ENCODE peak calls at places on chromosomes 3 and 15, in nine cellular contexts. One of them, this sample, is unnamed.

GRCh38 chr15:75578206-75578947 is 738 bp downstream of the PTPN9 start:
- DNase-seq in Panc1: no peak
- DNase-seq in suprapubic skin: no peak
- DNase-seq in psoas muscle: peak; percentile 57
- DNase-seq in right atrium auricular region: no peak
- DNase-seq in keratinocyte: no peak
- DNase-seq in ovary: peak; percentile 56
- DNase-seq in esophagus muscularis mucosa: no peak
- DNase-seq in cardiac muscle cell: peak; percentile 52
- DNase-seq in this sample: no peak

GRCh38 chr15:78907577-78907976 is 34.9 kb downstream of the MORF4L1 start:
- DNase-seq in Panc1: no peak
- DNase-seq in suprapubic skin: no peak
- DNase-seq in psoas muscle: no peak
- DNase-seq in right atrium auricular region: no peak
- DNase-seq in keratinocyte: no peak
- DNase-seq in ovary: no peak
- DNase-seq in esophagus muscularis mucosa: no peak
- DNase-seq in cardiac muscle cell: peak; percentile 53
- DNase-seq in this sample: no peak

GRCh38 chr3:194397757-194398312 is 1.2 kb downstream of the GP5 start:
- DNase-seq in Panc1: no peak
- DNase-seq in suprapubic skin: no peak
- DNase-seq in psoas muscle: no peak
- DNase-seq in right atrium auricular region: no peak
- DNase-seq in keratinocyte: no peak
- DNase-seq in ovary: peak; percentile 48
- DNase-seq in esophagus muscularis mucosa: no peak
- DNase-seq in cardiac muscle cell: peak; percentile 14
- DNase-seq in this sample: no peak

GRCh38 chr15:73593278-73594074 is 39.7 kb downstream of the NPTN start:
- DNase-seq in Panc1: no peak
- DNase-seq in suprapubic skin: no peak
- DNase-seq in psoas muscle: no peak
- DNase-seq in right atrium auricular region: no peak
- DNase-seq in keratinocyte: no peak
- DNase-seq in ovary: no peak
- DNase-seq in esophagus muscularis mucosa: no peak
- DNase-seq in cardiac muscle cell: no peak
- DNase-seq in this sample: no peak

GRCh38 chr3:14775011-14775410 is 43.8 kb upstream of the FGD5 start:
- DNase-seq in Panc1: no peak
- DNase-seq in suprapubic skin: peak; percentile 35
- DNase-seq in psoas muscle: no peak
- DNase-seq in right atrium auricular region: peak; percentile 34
- DNase-seq in keratinocyte: no peak
- DNase-seq in ovary: peak; percentile 1
- DNase-seq in esophagus muscularis mucosa: peak; percentile 85
- DNase-seq in cardiac muscle cell: no peak
- DNase-seq in this sample: no peak

GRCh38 chr3:101138817-101139216 is 145.6 kb upstream of the ABI3BP start:
- DNase-seq in Panc1: no peak
- DNase-seq in suprapubic skin: no peak
- DNase-seq in psoas muscle: no peak
- DNase-seq in right atrium auricular region: no peak
- DNase-seq in keratinocyte: no peak
- DNase-seq in ovary: no peak
- DNase-seq in esophagus muscularis mucosa: no peak
- DNase-seq in cardiac muscle cell: no peak
- DNase-seq in this sample: no peak

GRCh38 chr15:101093959-101094358 is 157.9 kb downstream of the CHSY1 start:
- DNase-seq in Panc1: no peak
- DNase-seq in suprapubic skin: no peak
- DNase-seq in psoas muscle: no peak
- DNase-seq in right atrium auricular region: no peak
- DNase-seq in keratinocyte: no peak
- DNase-seq in ovary: no peak
- DNase-seq in esophagus muscularis mucosa: no peak
- DNase-seq in cardiac muscle cell: no peak
- DNase-seq in this sample: no peak

GRCh38 chr15:56149071-56149470 is 94.6 kb downstream of the RFX7 start:
- DNase-seq in Panc1: no peak
- DNase-seq in suprapubic skin: no peak
- DNase-seq in psoas muscle: no peak
- DNase-seq in right atrium auricular region: no peak
- DNase-seq in keratinocyte: no peak
- DNase-seq in ovary: no peak
- DNase-seq in esophagus muscularis mucosa: no peak
- DNase-seq in cardiac muscle cell: no peak
- DNase-seq in this sample: no peak

GRCh38 chr3:33171580-33171979 is 47.0 kb downstream of the SUSD5 start:
- DNase-seq in Panc1: no peak
- DNase-seq in suprapubic skin: no peak
- DNase-seq in psoas muscle: no peak
- DNase-seq in right atrium auricular region: no peak
- DNase-seq in keratinocyte: no peak
- DNase-seq in ovary: no peak
- DNase-seq in esophagus muscularis mucosa: no peak
- DNase-seq in cardiac muscle cell: no peak
- DNase-seq in this sample: no peak

DNA sequence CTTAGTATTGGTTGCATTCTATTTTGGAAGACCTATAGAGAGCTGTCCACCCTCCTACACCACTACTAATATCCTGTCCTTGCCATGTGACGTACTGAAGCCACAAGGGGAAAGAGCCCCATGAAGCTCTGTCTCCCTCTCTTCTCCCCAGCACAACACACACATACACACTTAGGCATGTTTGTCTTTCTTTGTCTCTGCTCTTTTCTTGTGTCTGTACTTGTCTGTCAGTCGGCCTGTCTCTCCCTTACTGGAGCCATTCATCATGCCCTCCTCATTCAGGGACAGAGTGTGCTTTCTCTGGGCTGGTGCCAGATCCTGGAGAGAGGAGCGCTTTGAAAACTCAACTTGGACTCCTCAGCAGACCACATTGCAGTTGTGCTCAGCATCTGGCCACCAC is 47.6 kb downstream of the PSMD6 start:
- DNase-seq in Panc1: no peak
- DNase-seq in suprapubic skin: peak; percentile 81
- DNase-seq in psoas muscle: peak; percentile 85
- DNase-seq in right atrium auricular region: peak; percentile 77
- DNase-seq in keratinocyte: no peak
- DNase-seq in ovary: peak; percentile 47
- DNase-seq in esophagus muscularis mucosa: no peak
- DNase-seq in cardiac muscle cell: no peak
- DNase-seq in this sample: peak; percentile 26
- H3K27ac ChIP-seq in Panc1: no peak overlapping the region
- H3K27ac ChIP-seq in suprapubic skin: peak overlapping the region; percentile 81
- H3K27ac ChIP-seq in psoas muscle: peak overlapping the region; percentile 6
- H3K27ac ChIP-seq in right atrium auricular region: no peak overlapping the region
- H3K27ac ChIP-seq in keratinocyte: peak overlapping the region; percentile 71
- H3K27ac ChIP-seq in ovary: no peak overlapping the region
- H3K27ac ChIP-seq in esophagus muscularis mucosa: peak overlapping the region; percentile 36
- H3K27ac ChIP-seq in cardiac muscle cell: no peak overlapping the region
- H3K27ac ChIP-seq in this sample: no peak overlapping the region

GRCh38 chr3:187945374-187945773 is 200.1 kb upstream of the BCL6 start:
- DNase-seq in Panc1: no peak
- DNase-seq in suprapubic skin: no peak
- DNase-seq in psoas muscle: no peak
- DNase-seq in right atrium auricular region: no peak
- DNase-seq in keratinocyte: no peak
- DNase-seq in ovary: no peak
- DNase-seq in esophagus muscularis mucosa: no peak
- DNase-seq in cardiac muscle cell: no peak
- DNase-seq in this sample: no peak

GRCh38 chr3:187942658-187943241 is 197.5 kb upstream of the BCL6 start:
- DNase-seq in Panc1: no peak
- DNase-seq in suprapubic skin: no peak
- DNase-seq in psoas muscle: no peak
- DNase-seq in right atrium auricular region: no peak
- DNase-seq in keratinocyte: no peak
- DNase-seq in ovary: no peak
- DNase-seq in esophagus muscularis mucosa: no peak
- DNase-seq in cardiac muscle cell: no peak
- DNase-seq in this sample: no peak

GRCh38 chr3:187946031-187946691 is 200.9 kb upstream of the BCL6 start:
- DNase-seq in Panc1: no peak
- DNase-seq in suprapubic skin: no peak
- DNase-seq in psoas muscle: no peak
- DNase-seq in right atrium auricular region: no peak
- DNase-seq in keratinocyte: no peak
- DNase-seq in ovary: no peak
- DNase-seq in esophagus muscularis mucosa: no peak
- DNase-seq in cardiac muscle cell: no peak
- DNase-seq in this sample: no peak

GRCh38 chr3:187943677-187944390 is 198.6 kb upstream of the BCL6 start:
- DNase-seq in Panc1: no peak
- DNase-seq in suprapubic skin: no peak
- DNase-seq in psoas muscle: no peak
- DNase-seq in right atrium auricular region: no peak
- DNase-seq in keratinocyte: no peak
- DNase-seq in ovary: no peak
- DNase-seq in esophagus muscularis mucosa: no peak
- DNase-seq in cardiac muscle cell: no peak
- DNase-seq in this sample: no peak

DNA sequence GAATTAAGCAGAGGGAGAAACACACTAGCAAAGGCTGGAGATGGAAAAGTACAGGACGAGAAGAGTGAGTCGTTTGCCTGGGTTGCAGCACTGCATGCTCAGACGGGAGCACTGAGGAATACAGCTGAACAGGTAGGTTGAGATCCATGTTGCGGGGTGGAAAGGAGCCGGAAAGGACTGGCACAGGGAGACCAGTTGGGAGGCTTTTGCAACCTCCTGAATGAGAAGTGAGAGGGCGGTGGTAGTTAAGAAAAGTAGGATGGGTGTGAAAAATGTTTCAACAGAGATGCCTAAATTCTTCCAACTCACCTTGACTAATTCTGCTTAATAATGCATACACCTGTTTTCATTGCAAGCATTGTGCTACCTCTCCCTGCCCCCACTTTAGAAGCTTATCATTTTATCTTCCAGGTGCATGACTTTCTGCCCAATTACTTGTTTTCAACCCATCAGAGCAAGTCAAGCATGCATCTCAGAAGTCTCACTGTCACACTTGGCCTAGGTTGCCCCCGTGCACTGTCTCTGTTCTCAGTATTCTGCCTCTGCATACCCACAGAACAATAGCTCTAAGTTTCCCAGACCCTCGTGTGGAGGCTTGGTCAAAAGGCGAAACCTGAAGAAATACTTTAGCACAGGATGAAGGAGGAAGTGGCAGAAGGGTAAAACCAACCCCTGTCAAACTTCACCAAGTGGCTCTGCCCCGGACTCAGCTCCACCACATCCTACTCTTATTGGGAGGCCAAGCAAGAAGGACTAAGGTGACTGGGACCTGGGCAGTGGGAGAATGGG is 199.3 kb upstream of the BCL6 start:
- DNase-seq in Panc1: no peak
- DNase-seq in suprapubic skin: no peak
- DNase-seq in psoas muscle: no peak
- DNase-seq in right atrium auricular region: no peak
- DNase-seq in keratinocyte: no peak
- DNase-seq in ovary: no peak
- DNase-seq in esophagus muscularis mucosa: no peak
- DNase-seq in cardiac muscle cell: no peak
- DNase-seq in this sample: no peak
- H3K4me3 ChIP-seq in Panc1: no peak overlapping the region
- H3K4me3 ChIP-seq in suprapubic skin: no peak overlapping the region
- H3K4me3 ChIP-seq in psoas muscle: no peak overlapping the region
- H3K4me3 ChIP-seq in right atrium auricular region: no peak overlapping the region
- H3K4me3 ChIP-seq in keratinocyte: no peak overlapping the region
- H3K4me3 ChIP-seq in ovary: no peak overlapping the region
- H3K4me3 ChIP-seq in esophagus muscularis mucosa: no peak overlapping the region
- H3K4me3 ChIP-seq in cardiac muscle cell: no peak overlapping the region
- H3K4me3 ChIP-seq in this sample: no peak overlapping the region

DNA sequence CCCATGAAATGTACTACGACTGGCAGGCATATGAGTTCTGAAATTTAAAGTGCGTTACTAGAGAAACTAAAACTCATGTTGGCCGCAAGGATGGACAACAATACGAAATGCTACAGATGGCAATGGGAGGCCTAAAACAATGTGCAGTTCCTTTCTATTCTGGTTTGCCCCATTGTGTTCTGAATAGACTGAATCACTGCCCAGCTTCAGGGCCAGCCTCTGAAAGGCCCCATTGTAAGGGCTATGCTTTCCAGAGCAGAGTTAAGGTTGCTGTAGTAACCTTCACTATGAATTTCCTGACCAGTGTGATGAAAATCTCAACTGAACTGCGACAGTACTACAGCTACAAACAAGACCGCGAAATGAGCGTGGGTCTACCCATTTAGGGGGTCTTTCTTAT is 80.3 kb downstream of the MYO1E start:
- DNase-seq in Panc1: no peak
- DNase-seq in suprapubic skin: no peak
- DNase-seq in psoas muscle: no peak
- DNase-seq in right atrium auricular region: no peak
- DNase-seq in keratinocyte: no peak
- DNase-seq in ovary: no peak
- DNase-seq in esophagus muscularis mucosa: no peak
- DNase-seq in cardiac muscle cell: no peak
- DNase-seq in this sample: peak; percentile 58
- H3K27ac ChIP-seq in Panc1: peak overlapping the region; percentile 93
- H3K27ac ChIP-seq in suprapubic skin: no peak overlapping the region
- H3K27ac ChIP-seq in psoas muscle: no peak overlapping the region
- H3K27ac ChIP-seq in right atrium auricular region: peak overlapping the region; percentile 12
- H3K27ac ChIP-seq in keratinocyte: peak overlapping the region; percentile 43
- H3K27ac ChIP-seq in ovary: no peak overlapping the region
- H3K27ac ChIP-seq in esophagus muscularis mucosa: peak overlapping the region; percentile 52
- H3K27ac ChIP-seq in cardiac muscle cell: peak overlapping the region; percentile 7
- H3K27ac ChIP-seq in this sample: peak overlapping the region; percentile 95

GRCh38 chr15:58462547-58462946 is 30.8 kb downstream of the LIPC start:
- DNase-seq in Panc1: no peak
- DNase-seq in suprapubic skin: no peak
- DNase-seq in psoas muscle: no peak
- DNase-seq in right atrium auricular region: no peak
- DNase-seq in keratinocyte: no peak
- DNase-seq in ovary: no peak
- DNase-seq in esophagus muscularis mucosa: no peak
- DNase-seq in cardiac muscle cell: no peak
- DNase-seq in this sample: no peak

GRCh38 chr15:58463815-58464697 is 32.3 kb downstream of the LIPC start:
- DNase-seq in Panc1: no peak
- DNase-seq in suprapubic skin: no peak
- DNase-seq in psoas muscle: no peak
- DNase-seq in right atrium auricular region: no peak
- DNase-seq in keratinocyte: no peak
- DNase-seq in ovary: no peak
- DNase-seq in esophagus muscularis mucosa: no peak
- DNase-seq in cardiac muscle cell: no peak
- DNase-seq in this sample: no peak

GRCh38 chr15:58460872-58461271 is 29.1 kb downstream of the LIPC start:
- DNase-seq in Panc1: no peak
- DNase-seq in suprapubic skin: no peak
- DNase-seq in psoas muscle: no peak
- DNase-seq in right atrium auricular region: no peak
- DNase-seq in keratinocyte: no peak
- DNase-seq in ovary: no peak
- DNase-seq in esophagus muscularis mucosa: no peak
- DNase-seq in cardiac muscle cell: no peak
- DNase-seq in this sample: no peak

GRCh38 chr15:58465070-58465469 is 33.3 kb downstream of the LIPC start:
- DNase-seq in Panc1: no peak
- DNase-seq in suprapubic skin: no peak
- DNase-seq in psoas muscle: no peak
- DNase-seq in right atrium auricular region: no peak
- DNase-seq in keratinocyte: no peak
- DNase-seq in ovary: no peak
- DNase-seq in esophagus muscularis mucosa: no peak
- DNase-seq in cardiac muscle cell: no peak
- DNase-seq in this sample: no peak

GRCh38 chr15:58462973-58463663 is 31.3 kb downstream of the LIPC start:
- DNase-seq in Panc1: no peak
- DNase-seq in suprapubic skin: no peak
- DNase-seq in psoas muscle: no peak
- DNase-seq in right atrium auricular region: no peak
- DNase-seq in keratinocyte: no peak
- DNase-seq in ovary: no peak
- DNase-seq in esophagus muscularis mucosa: no peak
- DNase-seq in cardiac muscle cell: no peak
- DNase-seq in this sample: no peak
- H3K4me3 ChIP-seq in Panc1: no peak overlapping the region
- H3K4me3 ChIP-seq in suprapubic skin: no peak overlapping the region
- H3K4me3 ChIP-seq in psoas muscle: no peak overlapping the region
- H3K4me3 ChIP-seq in right atrium auricular region: no peak overlapping the region
- H3K4me3 ChIP-seq in keratinocyte: no peak overlapping the region
- H3K4me3 ChIP-seq in ovary: no peak overlapping the region
- H3K4me3 ChIP-seq in esophagus muscularis mucosa: no peak overlapping the region
- H3K4me3 ChIP-seq in cardiac muscle cell: no peak overlapping the region
- H3K4me3 ChIP-seq in this sample: no peak overlapping the region